ENCODE peak calls at places on chromosomes 1 and 21, in seven cellular contexts. V is stomach, H is adrenal gland, Z is fibroblast of lung, Y is thyroid gland, R is OCI-LY7, E is AG04450. K is an unnamed sample.

GRCh38 chr1:41843378-41843777 is 75.3 kb downstream of the HIVEP3 start:
- DNase-seq in E (peak), V (no peak), R (no peak), Z (peak), Y (no peak), H (no peak), K (no peak)

GRCh38 chr1:248842781-248843331 is 4.8 kb downstream of the ZNF672 start:
- DNase-seq in V (no peak), Z (no peak), Y (peak), E (no peak), H (no peak), R (no peak), K (no peak)

GRCh38 chr1:244151558-244151957 is 100.5 kb downstream of the ZBTB18 start:
- DNase-seq in E (no peak), H (no peak), V (no peak), Z (no peak), Y (no peak), R (no peak), K (no peak)

GRCh38 chr1:14647777-14648176 is 49.3 kb downstream of the KAZN start:
- DNase-seq in H (no peak), R (no peak), E (no peak), V (no peak), Z (no peak), Y (no peak), K (no peak)

GRCh38 chr1:37068897-37069296 is 34.6 kb upstream of the GRIK3 start:
- DNase-seq in Z (no peak), H (no peak), V (no peak), Y (no peak), R (no peak), E (no peak), K (no peak)

GRCh38 chr1:19559641-19560040 is 74.3 kb upstream of the CAPZB start:
- DNase-seq in H (no peak), V (no peak), Z (peak), E (peak), R (no peak), Y (no peak), K (no peak)

GRCh38 chr1:180255538-180256352 is 25.7 kb downstream of the LHX4 start:
- DNase-seq in Z (no peak), Y (no peak), E (no peak), H (no peak), R (no peak), V (no peak), K (no peak)

GRCh38 chr1:184792450-184792969 is 37.9 kb upstream of the EDEM3 start:
- DNase-seq in Y (peak), V (peak), R (no peak), E (peak), Z (peak), H (peak), K (no peak)

GRCh38 chr1:54937469-54937868 is 43.0 kb upstream of the TMEM61 start:
- DNase-seq in Y (no peak), H (no peak), V (no peak), E (no peak), Z (no peak), R (no peak), K (no peak)

GRCh38 chr1:64898107-64898861 is 68.1 kb downstream of the JAK1 start:
- DNase-seq in H (peak), Z (peak), R (peak), E (peak), V (peak), Y (peak), K (no peak)

GRCh38 chr21:42362700-42363099 is 3.6 kb downstream of the TFF1 start:
- DNase-seq in E (no peak), R (peak), Y (peak), V (no peak), H (no peak), Z (no peak), K (no peak)

GRCh38 chr1:76782777-76783176 is 84.5 kb upstream of the ST6GALNAC5 start:
- DNase-seq in Y (no peak), R (no peak), H (no peak), E (no peak), Z (peak), V (no peak), K (no peak)

GRCh38 chr21:34255073-34255472 is 108.7 kb upstream of the KCNE2 start:
- DNase-seq in H (no peak), E (no peak), R (no peak), Y (no peak), Z (no peak), V (no peak), K (no peak)

GRCh38 chr1:157966034-157966671 is 27.3 kb upstream of the KIRREL1 start:
- DNase-seq in H (no peak), E (peak), R (no peak), Z (peak), Y (no peak), V (no peak), K (no peak)

GRCh38 chr1:4017636-4018365 is 117.7 kb upstream of the C1orf174 start:
- DNase-seq in E (no peak), Z (no peak), R (no peak), H (no peak), V (no peak), Y (no peak), K (no peak)

GRCh38 chr1:43885311-43885801 is 48.2 kb upstream of the ARTN start:
- DNase-seq in Z (no peak), V (no peak), Y (no peak), E (no peak), H (no peak), R (no peak), K (no peak)

GRCh38 chr1:86436041-86436440 is 12.1 kb downstream of the CLCA2 start:
- DNase-seq in V (no peak), E (no peak), Y (no peak), H (no peak), R (no peak), Z (no peak), K (no peak)

GRCh38 chr1:183198463-183198862 is 12.4 kb downstream of the LAMC2 start:
- DNase-seq in V (no peak), Z (peak), E (peak), Y (no peak), R (no peak), H (no peak), K (no peak)

GRCh38 chr1:87300579-87300978 is 28.1 kb upstream of the LMO4 start:
- DNase-seq in V (no peak), Z (no peak), Y (no peak), H (no peak), R (no peak), E (no peak), K (no peak)

GRCh38 chr1:152459596-152460528 is 45.8 kb upstream of the CRNN start:
- DNase-seq in V (peak), E (no peak), Y (peak), R (peak), Z (peak), H (peak), K (peak)

GRCh38 chr1:152462636-152463035 is 48.0 kb upstream of the LCE5A start:
- DNase-seq in Z (no peak), Y (no peak), R (no peak), E (no peak), V (no peak), H (no peak), K (no peak)

GRCh38 chr1:152461544-152461943 is 47.5 kb upstream of the CRNN start:
- DNase-seq in H (peak), E (no peak), V (peak), R (peak), Y (peak), Z (peak), K (peak)

GRCh38 chr1:152458384-152459185 is 44.5 kb upstream of the CRNN start:
- DNase-seq in E (peak), R (peak), H (peak), Z (peak), V (peak), Y (peak), K (peak)

DNA sequence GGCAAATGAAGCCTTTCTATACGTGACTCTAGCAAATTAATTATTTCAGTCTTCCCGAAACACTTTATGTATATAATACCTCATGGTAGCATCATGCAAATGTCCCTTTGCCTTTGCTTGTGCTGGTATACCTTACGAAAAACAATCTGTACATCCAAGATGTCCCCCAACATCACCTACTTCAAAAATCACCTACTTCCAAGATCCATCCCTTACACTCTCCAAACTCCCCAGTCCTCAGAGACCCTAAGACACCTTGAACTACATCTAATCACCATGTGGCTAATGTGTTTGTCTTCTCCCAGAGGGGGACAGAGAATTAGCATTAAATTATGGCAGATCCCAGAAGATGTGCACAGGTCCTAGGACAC is 46.5 kb upstream of the CRNN start:
- DNase-seq in Y (no peak), H (no peak), V (no peak), E (no peak), Z (no peak), R (no peak), K (no peak)
- TF ChIP-seq CTCF in Y (no peak), H (no peak), V (no peak), E (no peak), Z (no peak), R (peak), K (peak)

GRCh38 chr1:40414331-40414730 is 35.9 kb upstream of the ZFP69B start:
- DNase-seq in E (no peak), Y (no peak), V (no peak), H (no peak), Z (no peak), R (no peak), K (no peak)

GRCh38 chr1:40413527-40414252 is 36.6 kb upstream of the ZFP69B start:
- DNase-seq in Y (no peak), Z (no peak), R (no peak), V (no peak), H (no peak), E (no peak), K (no peak)

GRCh38 chr1:40409467-40409866 is 35.9 kb downstream of the SMAP2 start:
- DNase-seq in H (no peak), V (no peak), Z (no peak), E (no peak), Y (no peak), R (no peak), K (no peak)

GRCh38 chr1:40411843-40412242 is 38.3 kb downstream of the SMAP2 start:
- DNase-seq in V (no peak), Y (no peak), H (no peak), R (no peak), E (no peak), Z (no peak), K (no peak)

GRCh38 chr1:40411294-40411693 is 37.8 kb downstream of the SMAP2 start:
- DNase-seq in V (no peak), E (no peak), Y (no peak), H (no peak), R (no peak), Z (no peak), K (no peak)
- TF ChIP-seq CTCF in V (no peak), E (no peak), Y (no peak), H (no peak), R (no peak), Z (no peak), K (no peak)

GRCh38 chr1:93076268-93076667 is 2.8 kb upstream of the MTF2 start:
- DNase-seq in R (no peak), Z (no peak), Y (no peak), E (no peak), V (no peak), H (no peak), K (no peak)

GRCh38 chr1:93079685-93080141 is 630 bp downstream of the MTF2 start:
- DNase-seq in Y (peak), R (peak), Z (no peak), E (no peak), H (peak), V (no peak), K (peak)

GRCh38 chr1:93080424-93080823 is 1.3 kb downstream of the MTF2 start:
- DNase-seq in E (peak), V (no peak), H (no peak), Y (no peak), Z (peak), R (peak), K (no peak)

GRCh38 chr1:93081716-93082115 is 2.6 kb downstream of the MTF2 start:
- DNase-seq in Y (no peak), R (no peak), V (no peak), E (peak), H (no peak), Z (peak), K (no peak)

DNA sequence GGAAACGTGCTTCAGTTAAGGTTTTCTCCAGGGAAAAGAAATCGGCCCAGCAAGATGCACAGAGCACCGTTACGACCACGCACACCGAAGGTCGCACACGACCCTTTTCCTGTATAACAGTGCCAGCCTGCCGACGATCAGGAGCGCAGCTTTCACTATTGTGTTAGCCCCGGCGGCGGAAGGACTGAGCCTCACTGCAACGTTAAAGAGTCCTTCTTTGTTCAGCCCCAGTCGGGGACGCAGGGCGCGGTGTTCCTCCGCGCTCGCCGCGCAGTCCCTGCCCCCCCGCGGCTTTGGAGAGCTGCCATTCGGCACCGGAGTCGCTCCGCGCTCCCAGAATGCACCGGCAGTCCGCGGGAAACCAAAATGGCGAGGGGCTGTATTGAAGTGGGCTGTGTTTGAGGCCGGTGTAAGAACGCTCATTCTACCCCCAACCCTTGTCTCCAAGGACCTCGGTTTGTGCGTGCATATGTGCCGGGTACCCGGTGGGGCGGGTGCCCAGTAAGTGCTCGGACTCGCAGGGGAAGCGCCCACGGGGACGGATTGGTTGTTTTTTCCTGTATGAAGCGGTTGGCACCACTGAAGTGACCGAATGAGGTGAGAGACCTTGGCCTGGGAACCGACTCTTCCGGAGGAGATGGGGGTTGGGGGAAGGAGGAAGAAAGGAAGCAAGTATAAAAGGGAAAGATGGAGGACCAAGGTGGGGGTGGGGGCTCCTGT is at the start of gene MTF2:
- DNase-seq in Z (peak), E (peak), H (peak), Y (peak), V (peak), R (peak), K (peak)
- TF ChIP-seq CTCF in Z (no peak), E (no peak), H (peak), Y (no peak), V (no peak), R (no peak), K (no peak)

GRCh38 chr1:33455537-33456301 is 16.7 kb upstream of the ZSCAN20 start:
- DNase-seq in Y (peak), E (peak), H (peak), Z (peak), V (peak), R (peak), K (peak)
- TF ChIP-seq CTCF in Y (peak), E (peak), H (peak), Z (peak), V (no peak), R (peak), K (peak)

GRCh38 chr1:170716835-170717429 is 53.0 kb downstream of the PRRX1 start:
- DNase-seq in H (no peak), R (no peak), Y (no peak), V (no peak), Z (no peak), E (no peak), K (no peak)
- TF ChIP-seq CTCF in H (no peak), R (no peak), Y (no peak), V (no peak), Z (no peak), E (no peak), K (no peak)

GRCh38 chr1:7654725-7655124 is 116.4 kb upstream of the VAMP3 start:
- DNase-seq in R (no peak), Y (no peak), H (no peak), V (no peak), Z (no peak), E (no peak), K (no peak)
- TF ChIP-seq CTCF in R (no peak), Y (no peak), H (no peak), V (no peak), Z (no peak), E (no peak), K (no peak)

GRCh38 chr1:178551940-178552339 is 39.0 kb downstream of the TEX35 start:
- DNase-seq in Y (no peak), V (no peak), H (no peak), R (no peak), Z (no peak), E (no peak), K (no peak)

GRCh38 chr1:178551307-178551706 is 38.4 kb downstream of the TEX35 start:
- DNase-seq in Z (no peak), E (no peak), H (no peak), Y (no peak), R (no peak), V (no peak), K (no peak)

GRCh38 chr1:178552856-178553255 is 39.9 kb downstream of the TEX35 start:
- DNase-seq in R (no peak), Z (no peak), E (no peak), Y (no peak), V (no peak), H (no peak), K (no peak)

GRCh38 chr1:178544531-178544930 is 31.6 kb downstream of the TEX35 start:
- DNase-seq in Z (no peak), E (no peak), V (no peak), H (no peak), Y (no peak), R (peak), K (no peak)

GRCh38 chr1:178548108-178548507 is 35.2 kb downstream of the TEX35 start:
- DNase-seq in H (no peak), E (no peak), Z (no peak), V (no peak), Y (no peak), R (no peak), K (no peak)
- TF ChIP-seq CTCF in H (no peak), E (no peak), Z (no peak), V (no peak), Y (no peak), R (peak), K (no peak)

GRCh38 chr1:162316187-162316586 is 60.5 kb downstream of the SPATA46 start:
- DNase-seq in R (no peak), Z (no peak), H (no peak), E (no peak), Y (no peak), V (no peak), K (no peak)

GRCh38 chr1:162317659-162318058 is 59.0 kb downstream of the SPATA46 start:
- DNase-seq in Y (no peak), Z (no peak), E (no peak), H (no peak), R (no peak), V (no peak), K (no peak)

GRCh38 chr1:162319510-162320160 is 57.0 kb downstream of the SPATA46 start:
- DNase-seq in Y (no peak), V (no peak), E (no peak), R (no peak), H (no peak), Z (no peak), K (no peak)

GRCh38 chr1:162314226-162314625 is 62.4 kb downstream of the SPATA46 start:
- DNase-seq in R (no peak), V (no peak), H (no peak), Z (no peak), E (no peak), Y (no peak), K (no peak)

DNA sequence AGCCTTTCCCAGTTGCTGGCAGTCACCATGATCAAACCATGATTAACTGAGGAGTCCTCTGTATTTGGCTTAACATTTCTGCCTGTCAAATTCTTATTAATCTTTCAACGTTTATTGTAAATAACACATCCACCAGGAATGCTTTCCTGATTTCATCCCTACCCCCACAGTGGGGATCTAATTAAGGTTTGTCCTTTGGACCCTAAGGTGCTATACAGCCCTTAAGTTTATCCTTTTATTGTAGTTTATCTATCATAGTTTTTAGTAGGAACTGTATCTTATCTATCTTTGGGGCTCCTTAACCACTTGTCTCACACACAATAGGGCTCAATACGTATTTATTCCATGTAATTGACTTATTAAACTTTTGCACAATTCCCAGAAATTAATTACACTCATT is 61.0 kb downstream of the SPATA46 start:
- DNase-seq in Z (no peak), E (no peak), R (no peak), H (no peak), V (no peak), Y (no peak), K (no peak)
- TF ChIP-seq CTCF in Z (no peak), E (no peak), R (no peak), H (no peak), V (no peak), Y (no peak), K (no peak)